ENCODE peak calls at places on chromosomes 7 and 10, in five cellular contexts. A is IMR-90, S is fibroblast of lung, N is HepG2, R is MM.1S. X is an unnamed sample.

GRCh38 chr10:74977913-74978847 is 133.3 kb upstream of the SAMD8 start:
- DNase-seq in A (no peak), S (no peak), N (no peak), R (peak), X (no peak)

GRCh38 chr10:24866615-24867583 is 85.5 kb downstream of the PRTFDC1 start:
- DNase-seq in A (peak), S (peak), N (peak), R (no peak), X (peak)

GRCh38 chr10:91185239-91185875 is 35.1 kb upstream of the PCGF5 start:
- DNase-seq in A (peak), S (peak), N (no peak), R (no peak), X (peak)

GRCh38 chr7:67470256-67470751 is 473.7 kb downstream of the TYW1 start:
- DNase-seq in A (no peak), S (no peak), N (no peak), R (no peak), X (peak)

GRCh38 chr7:131159961-131160361 is 167.7 kb upstream of the MKLN1 start:
- DNase-seq in A (peak), S (peak), N (no peak), R (no peak), X (peak)

GRCh38 chr7:132545756-132546155 is 30.5 kb downstream of the PLXNA4 start:
- DNase-seq in A (no peak), S (no peak), N (no peak), R (no peak), X (no peak)

GRCh38 chr7:147013820-147014219 is 897.2 kb downstream of the CNTNAP2 start:
- DNase-seq in A (no peak), S (peak), N (no peak), R (no peak), X (peak)

GRCh38 chr7:28767356-28767755 is 190.8 kb downstream of the TRIL start:
- DNase-seq in A (peak), S (no peak), N (no peak), R (no peak), X (peak)

GRCh38 chr10:84269773-84270172 is 24.9 kb downstream of the RGR start:
- DNase-seq in A (peak), S (peak), N (no peak), R (no peak), X (peak)

GRCh38 chr10:121322046-121322445 is 276.2 kb downstream of the FGFR2 start:
- DNase-seq in A (no peak), S (no peak), N (no peak), R (no peak), X (no peak)

GRCh38 chr7:70525991-70526390 is 606.0 kb upstream of the GALNT17 start:
- DNase-seq in A (no peak), S (no peak), N (no peak), R (no peak), X (no peak)

GRCh38 chr7:25617219-25617618 is 388.9 kb upstream of the NPVF start:
- DNase-seq in A (no peak), S (no peak), N (no peak), R (no peak), X (no peak)

GRCh38 chr7:75888464-75889222 is 9.8 kb downstream of the RHBDD2 start:
- DNase-seq in A (no peak), S (no peak), N (no peak), R (no peak), X (no peak)

GRCh38 chr7:94396044-94396443 is 1.3 kb downstream of the COL1A2 start:
- DNase-seq in A (peak), S (peak), N (no peak), R (no peak), X (peak)

GRCh38 chr7:94394399-94395140 is at the start of gene COL1A2:
- DNase-seq in A (peak), S (peak), N (no peak), R (no peak), X (peak)

GRCh38 chr7:94394058-94394398 is 667 bp upstream of the COL1A2 start:
- DNase-seq in A (peak), S (no peak), N (no peak), R (no peak), X (peak)

GRCh38 chr7:94396606-94397005 is 1.9 kb downstream of the COL1A2 start:
- DNase-seq in A (no peak), S (peak), N (no peak), R (no peak), X (peak)

GRCh38 chr7:94395141-94396041 is 696 bp downstream of the COL1A2 start:
- DNase-seq in A (peak), S (peak), N (peak), R (peak), X (peak)
- H3K9ac ChIP-seq in A (peak), S (peak), N (no peak), R (no peak), X (peak)

GRCh38 chr10:89532476-89532875 is 2.9 kb downstream of the SLC16A12 start:
- DNase-seq in A (no peak), S (no peak), N (no peak), R (no peak), X (no peak)

GRCh38 chr10:89537361-89537760 is 2.0 kb upstream of the SLC16A12 start:
- DNase-seq in A (no peak), S (no peak), N (no peak), R (no peak), X (no peak)

GRCh38 chr10:89535185-89536012 is at the start of gene SLC16A12:
- DNase-seq in A (no peak), S (peak), N (no peak), R (no peak), X (peak)

GRCh38 chr10:89534826-89535166 is 598 bp downstream of the SLC16A12 start:
- DNase-seq in A (no peak), S (no peak), N (no peak), R (no peak), X (no peak)

GRCh38 chr10:89536013-89536354 is 590 bp upstream of the SLC16A12 start:
- DNase-seq in A (no peak), S (no peak), N (no peak), R (no peak), X (no peak)
- H3K4me3 ChIP-seq in A (no peak), S (peak), N (no peak), R (no peak), X (peak)

DNA sequence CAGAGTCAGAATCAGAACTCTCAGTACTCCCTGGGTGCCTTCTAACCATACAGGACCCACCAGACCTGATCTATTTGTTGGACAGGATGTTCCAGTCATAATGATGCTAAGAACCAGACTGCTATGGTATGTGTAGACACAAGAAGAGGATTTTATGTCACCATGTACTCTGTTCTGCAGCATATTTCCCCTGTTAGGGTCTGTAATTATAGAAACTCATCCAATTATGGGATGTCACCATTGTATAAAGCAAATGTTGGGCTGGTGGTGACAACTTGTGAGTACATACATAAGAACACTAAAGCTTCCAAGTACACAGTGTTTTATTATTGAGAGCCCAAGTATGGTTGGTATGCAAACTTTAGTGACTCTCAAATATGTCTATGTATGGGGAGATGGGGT is 67.1 kb upstream of the AGBL3 start:
- DNase-seq in A (no peak), S (peak), N (no peak), R (no peak), X (peak)
- H3K9ac ChIP-seq in A (peak), S (no peak), N (no peak), R (no peak), X (peak)

GRCh38 chr7:6057316-6058128 is 26.3 kb downstream of the ANKRD61 start:
- DNase-seq in A (no peak), S (no peak), N (peak), R (no peak), X (peak)
- H3K4me3 ChIP-seq in A (peak), S (peak), N (peak), R (peak), X (peak)